ENCODE peak calls at places on chromosomes 4 and X, in four cellular contexts. One of them, this sample, is unnamed. For H3K4me1, the result is how much of the 10 kb centered on the place peaks cover.

GRCh38 chr4:118823471-118823870 is 12.5 kb downstream of the SEC24D start:
- DNase-seq in Peyer's patch: no peak
- DNase-seq in right cardiac atrium: no peak
- DNase-seq in esophagus squamous epithelium: no peak
- DNase-seq in this sample: peak

GRCh38 chr4:152451496-152451895 is 84.4 kb downstream of the FBXW7 start:
- DNase-seq in Peyer's patch: no peak
- DNase-seq in right cardiac atrium: no peak
- DNase-seq in esophagus squamous epithelium: no peak
- DNase-seq in this sample: no peak

GRCh38 chrX:109312757-109313156 is 169.1 kb downstream of the GUCY2F start:
- DNase-seq in Peyer's patch: no peak
- DNase-seq in right cardiac atrium: no peak
- DNase-seq in esophagus squamous epithelium: no peak
- DNase-seq in this sample: no peak

GRCh38 chrX:82134378-82134777 is 932.5 kb downstream of the SH3BGRL start:
- DNase-seq in Peyer's patch: no peak
- DNase-seq in right cardiac atrium: no peak
- DNase-seq in esophagus squamous epithelium: no peak
- DNase-seq in this sample: no peak

GRCh38 chrX:5726246-5726645 is 502.4 kb downstream of the NLGN4X start:
- DNase-seq in Peyer's patch: no peak
- DNase-seq in right cardiac atrium: no peak
- DNase-seq in esophagus squamous epithelium: no peak
- DNase-seq in this sample: no peak

GRCh38 chr4:124202106-124202505 is 510.4 kb downstream of the ANKRD50 start:
- DNase-seq in Peyer's patch: no peak
- DNase-seq in right cardiac atrium: peak
- DNase-seq in esophagus squamous epithelium: no peak
- DNase-seq in this sample: no peak

GRCh38 chr4:161254375-161254774 is 909.4 kb downstream of the FSTL5 start:
- DNase-seq in Peyer's patch: no peak
- DNase-seq in right cardiac atrium: no peak
- DNase-seq in esophagus squamous epithelium: no peak
- DNase-seq in this sample: no peak

GRCh38 chr4:112172180-112172579 is 26.9 kb downstream of the FAM241A start:
- DNase-seq in Peyer's patch: no peak
- DNase-seq in right cardiac atrium: no peak
- DNase-seq in esophagus squamous epithelium: no peak
- DNase-seq in this sample: no peak

DNA sequence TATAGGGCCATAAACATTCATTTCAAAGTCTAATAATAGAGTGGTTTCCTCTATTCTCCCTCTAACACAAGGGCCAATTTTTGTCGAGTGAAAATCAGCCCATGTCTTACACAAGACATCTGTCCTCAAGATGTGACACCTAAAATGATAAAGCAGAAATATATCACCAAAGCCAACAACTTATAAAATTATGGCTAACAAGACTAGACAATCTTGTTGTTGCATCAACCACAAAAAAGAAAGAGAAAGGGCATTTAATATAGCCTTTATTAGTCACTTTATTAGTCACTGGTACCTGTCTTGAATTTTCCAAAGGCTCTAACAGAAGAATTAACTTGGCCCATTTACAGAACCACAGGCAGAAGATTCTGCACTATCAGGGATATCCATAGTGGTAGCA is 161.6 kb downstream of the SMIM20 start:
- DNase-seq in Peyer's patch: no peak
- DNase-seq in right cardiac atrium: no peak
- DNase-seq in esophagus squamous epithelium: no peak
- DNase-seq in this sample: no peak
- H3K4me1 ChIP-seq in Peyer's patch: under half
- H3K4me1 ChIP-seq in right cardiac atrium: under half
- H3K4me1 ChIP-seq in esophagus squamous epithelium: under half
- H3K4me1 ChIP-seq in this sample: under half

GRCh38 chrX:139828830-139829229 is 104.0 kb downstream of the ATP11C start:
- DNase-seq in Peyer's patch: no peak
- DNase-seq in right cardiac atrium: no peak
- DNase-seq in esophagus squamous epithelium: no peak
- DNase-seq in this sample: no peak

GRCh38 chrX:139826065-139827044 is 106.5 kb downstream of the ATP11C start:
- DNase-seq in Peyer's patch: no peak
- DNase-seq in right cardiac atrium: no peak
- DNase-seq in esophagus squamous epithelium: no peak
- DNase-seq in this sample: no peak

GRCh38 chrX:139831017-139831416 is 101.8 kb downstream of the ATP11C start:
- DNase-seq in Peyer's patch: no peak
- DNase-seq in right cardiac atrium: no peak
- DNase-seq in esophagus squamous epithelium: no peak
- DNase-seq in this sample: no peak

GRCh38 chrX:139825618-139826017 is 107.2 kb downstream of the ATP11C start:
- DNase-seq in Peyer's patch: no peak
- DNase-seq in right cardiac atrium: no peak
- DNase-seq in esophagus squamous epithelium: no peak
- DNase-seq in this sample: no peak

GRCh38 chrX:139828037-139828436 is 104.8 kb downstream of the ATP11C start:
- DNase-seq in Peyer's patch: no peak
- DNase-seq in right cardiac atrium: no peak
- DNase-seq in esophagus squamous epithelium: no peak
- DNase-seq in this sample: no peak
- H3K27ac ChIP-seq in Peyer's patch: no peak
- H3K27ac ChIP-seq in right cardiac atrium: no peak
- H3K27ac ChIP-seq in esophagus squamous epithelium: no peak
- H3K27ac ChIP-seq in this sample: no peak

GRCh38 chr4:73420615-73421014 is 15.4 kb upstream of the AFP start:
- DNase-seq in Peyer's patch: no peak
- DNase-seq in right cardiac atrium: no peak
- DNase-seq in esophagus squamous epithelium: no peak
- DNase-seq in this sample: no peak

GRCh38 chr4:73423184-73423583 is 12.8 kb upstream of the AFP start:
- DNase-seq in Peyer's patch: no peak
- DNase-seq in right cardiac atrium: no peak
- DNase-seq in esophagus squamous epithelium: no peak
- DNase-seq in this sample: no peak

GRCh38 chr4:73421708-73422457 is 14.1 kb upstream of the AFP start:
- DNase-seq in Peyer's patch: no peak
- DNase-seq in right cardiac atrium: no peak
- DNase-seq in esophagus squamous epithelium: no peak
- DNase-seq in this sample: no peak

GRCh38 chr4:73419106-73420038 is 15.3 kb downstream of the ALB start:
- DNase-seq in Peyer's patch: no peak
- DNase-seq in right cardiac atrium: no peak
- DNase-seq in esophagus squamous epithelium: no peak
- DNase-seq in this sample: no peak

GRCh38 chr4:73422458-73422752 is 13.6 kb upstream of the AFP start:
- DNase-seq in Peyer's patch: no peak
- DNase-seq in right cardiac atrium: no peak
- DNase-seq in esophagus squamous epithelium: no peak
- DNase-seq in this sample: no peak
- H3K4me1 ChIP-seq in Peyer's patch: under half
- H3K4me1 ChIP-seq in right cardiac atrium: under half
- H3K4me1 ChIP-seq in esophagus squamous epithelium: under half
- H3K4me1 ChIP-seq in this sample: under half

DNA sequence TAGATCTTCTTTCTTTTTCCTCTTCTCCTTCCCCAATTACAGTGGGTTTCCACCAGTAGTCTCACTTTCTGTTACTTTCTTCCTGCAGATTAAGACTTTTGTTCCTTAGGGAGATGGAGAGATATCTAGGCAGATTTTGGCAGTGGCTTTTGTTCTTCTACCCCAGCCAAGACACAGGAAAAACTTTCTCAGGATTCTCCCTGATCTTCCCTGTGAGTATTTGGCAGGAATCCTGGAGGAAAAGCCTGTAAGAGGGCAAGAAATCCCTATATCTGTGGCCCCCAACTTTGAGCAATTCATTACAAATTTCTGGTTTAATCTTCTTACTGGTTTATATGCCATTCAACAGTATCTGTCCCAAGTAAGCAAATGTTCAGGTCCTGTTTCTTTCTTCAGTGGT is 21.9 kb downstream of the SLC9A7 start:
- DNase-seq in Peyer's patch: no peak
- DNase-seq in right cardiac atrium: no peak
- DNase-seq in esophagus squamous epithelium: no peak
- DNase-seq in this sample: no peak
- H3K27ac ChIP-seq in Peyer's patch: no peak
- H3K27ac ChIP-seq in right cardiac atrium: no peak
- H3K27ac ChIP-seq in esophagus squamous epithelium: no peak
- H3K27ac ChIP-seq in this sample: no peak

DNA sequence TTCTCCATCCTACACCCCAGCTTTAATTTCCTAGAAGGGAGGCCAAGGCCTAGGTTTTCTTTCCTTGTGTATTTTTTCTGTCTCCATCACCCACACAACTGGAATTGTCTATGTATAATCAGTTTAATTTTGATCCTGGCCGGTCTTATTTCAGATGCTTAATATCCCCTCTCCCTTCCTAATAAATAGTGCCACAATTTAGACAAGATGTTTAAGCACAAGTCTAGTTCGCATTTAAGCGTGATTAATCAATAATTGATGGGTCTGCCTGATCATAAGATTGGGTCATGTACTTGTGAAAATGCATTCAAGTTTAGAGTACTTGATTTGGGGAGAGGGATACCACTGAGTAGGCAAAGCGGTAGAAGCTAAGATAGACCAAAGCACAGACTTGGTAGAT is 2.4 kb downstream of the BMP2K start:
- DNase-seq in Peyer's patch: no peak
- DNase-seq in right cardiac atrium: no peak
- DNase-seq in esophagus squamous epithelium: no peak
- DNase-seq in this sample: no peak
- H3K4me1 ChIP-seq in Peyer's patch: under half
- H3K4me1 ChIP-seq in right cardiac atrium: under half
- H3K4me1 ChIP-seq in esophagus squamous epithelium: under half
- H3K4me1 ChIP-seq in this sample: under half

DNA sequence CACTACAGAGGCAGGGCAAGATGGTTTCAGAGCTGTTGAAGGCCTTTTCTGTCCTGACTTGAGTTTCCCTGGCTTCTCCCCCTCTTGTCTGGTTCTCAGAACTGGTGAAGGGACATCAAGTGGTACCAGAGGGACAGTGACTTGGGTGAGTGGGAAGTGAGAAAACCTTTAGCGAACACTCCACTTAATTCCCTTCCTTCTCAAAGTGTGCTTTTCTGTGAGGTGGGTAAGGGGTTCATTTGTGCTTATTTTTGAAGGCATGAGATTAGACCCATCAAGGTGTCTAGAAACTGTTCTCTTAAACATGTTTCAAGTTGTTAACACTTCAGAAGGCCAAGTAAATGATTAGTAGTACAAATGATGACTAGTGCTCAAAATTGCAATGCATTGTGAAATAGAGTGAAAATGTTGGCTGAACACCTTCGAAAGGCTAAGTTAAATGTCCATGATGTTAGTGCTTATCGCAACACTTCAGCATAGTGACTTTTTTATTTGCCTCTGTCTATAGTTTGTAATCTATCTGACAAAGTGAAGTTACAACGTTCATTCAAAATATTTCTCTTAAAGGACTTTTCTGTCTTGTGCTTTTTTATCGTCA is 2.8 kb downstream of the AREG start:
- DNase-seq in Peyer's patch: no peak
- DNase-seq in right cardiac atrium: no peak
- DNase-seq in esophagus squamous epithelium: no peak
- DNase-seq in this sample: no peak
- H3K27ac ChIP-seq in Peyer's patch: no peak
- H3K27ac ChIP-seq in right cardiac atrium: no peak
- H3K27ac ChIP-seq in esophagus squamous epithelium: peak
- H3K27ac ChIP-seq in this sample: no peak

GRCh38 chr4:1839306-1839705 is 16.6 kb downstream of the LETM1 start:
- DNase-seq in Peyer's patch: no peak
- DNase-seq in right cardiac atrium: no peak
- DNase-seq in esophagus squamous epithelium: no peak
- DNase-seq in this sample: no peak
- H3K4me1 ChIP-seq in Peyer's patch: under half
- H3K4me1 ChIP-seq in right cardiac atrium: under half
- H3K4me1 ChIP-seq in esophagus squamous epithelium: under half
- H3K4me1 ChIP-seq in this sample: under half

DNA sequence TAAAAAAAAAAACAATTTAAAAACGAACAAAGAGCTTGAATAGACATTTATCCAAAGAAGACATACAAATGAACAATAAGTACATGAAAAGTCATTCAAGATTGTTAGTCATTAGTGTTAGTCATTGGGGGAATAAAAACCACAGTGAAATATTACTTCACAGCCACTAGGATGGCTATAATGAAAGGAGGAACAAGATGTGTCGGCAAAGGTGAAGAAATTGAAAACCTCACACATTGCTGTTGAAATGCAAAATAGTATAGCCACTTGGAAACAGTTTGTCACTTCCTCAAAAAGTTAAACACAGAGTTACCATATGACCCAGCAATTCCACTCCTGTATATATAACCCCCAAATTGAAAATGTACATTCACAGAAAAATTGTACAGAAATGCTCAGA is 45.2 kb upstream of the SLC39A8 start:
- DNase-seq in Peyer's patch: no peak
- DNase-seq in right cardiac atrium: no peak
- DNase-seq in esophagus squamous epithelium: no peak
- DNase-seq in this sample: no peak
- H3K27ac ChIP-seq in Peyer's patch: no peak
- H3K27ac ChIP-seq in right cardiac atrium: no peak
- H3K27ac ChIP-seq in esophagus squamous epithelium: no peak
- H3K27ac ChIP-seq in this sample: no peak